ENCODE peak calls at places on chromosomes 2 and 18, in five cellular contexts. H, G, K, V and P are unnamed samples.

GRCh38 chr18:73923866-73924265 is 223.8 kb downstream of the FBXO15 start:
- DNase-seq in K (no peak), V (no peak), H (no peak), G (no peak), P (peak)

GRCh38 chr2:178514664-178515063 is 34.4 kb downstream of the PLEKHA3 start:
- DNase-seq in K (no peak), H (no peak), G (no peak), V (no peak), P (no peak)

GRCh38 chr2:29841386-29842004 is 79.9 kb downstream of the ALK start:
- DNase-seq in H (no peak), G (peak), V (peak), K (peak), P (no peak)

GRCh38 chr2:105521176-105521575 is 122.3 kb upstream of the FHL2 start:
- DNase-seq in K (peak), G (peak), H (no peak), V (no peak), P (no peak)

GRCh38 chr18:3810271-3810670 is 360.3 kb downstream of the TGIF1 start:
- DNase-seq in K (no peak), H (no peak), V (no peak), G (no peak), P (no peak)

GRCh38 chr18:79584491-79585394 is 94.9 kb upstream of the CTDP1 start:
- DNase-seq in G (no peak), V (no peak), H (peak), K (no peak), P (no peak)

GRCh38 chr18:59874166-59874565 is 25.6 kb upstream of the PMAIP1 start:
- DNase-seq in K (no peak), G (no peak), V (no peak), H (no peak), P (no peak)

GRCh38 chr18:78635093-78635800 is 344.4 kb upstream of the SALL3 start:
- DNase-seq in V (no peak), H (no peak), G (no peak), K (no peak), P (no peak)

GRCh38 chr18:45787346-45787745 is 38.1 kb upstream of the SIGLEC15 start:
- DNase-seq in K (no peak), G (no peak), H (no peak), V (no peak), P (peak)

GRCh38 chr18:55821219-55821618 is 233.2 kb upstream of the TCF4 start:
- DNase-seq in G (no peak), K (no peak), H (no peak), V (no peak), P (no peak)

GRCh38 chr2:9336534-9337354 is 86.6 kb downstream of the ITGB1BP1 start:
- DNase-seq in K (peak), G (no peak), V (peak), H (no peak), P (no peak)

GRCh38 chr2:70258532-70258875 is 567 bp downstream of the PCYOX1 start:
- DNase-seq in G (no peak), K (peak), V (peak), H (peak), P (no peak)

GRCh38 chr2:216727346-216728122 is 32.2 kb upstream of the IGFBP5 start:
- DNase-seq in K (no peak), G (no peak), V (no peak), H (no peak), P (no peak)

GRCh38 chr2:106642679-106643078 is 155.5 kb downstream of the CD8B2 start:
- DNase-seq in H (no peak), K (no peak), V (peak), G (no peak), P (no peak)

GRCh38 chr2:11553661-11554429 is 20.0 kb downstream of the GREB1 start:
- DNase-seq in H (peak), G (no peak), K (no peak), V (no peak), P (no peak)

GRCh38 chr2:162123806-162124758 is 28.0 kb downstream of the GCG start:
- DNase-seq in G (peak), V (peak), H (no peak), K (peak), P (no peak)

GRCh38 chr2:61425605-61426155 is 45.2 kb downstream of the USP34 start:
- DNase-seq in H (no peak), G (no peak), K (no peak), V (no peak), P (no peak)

GRCh38 chr18:62516242-62516641 is 6.6 kb upstream of the ZCCHC2 start:
- DNase-seq in K (no peak), G (no peak), V (no peak), H (no peak), P (no peak)

GRCh38 chr2:239354791-239355136 is 46.1 kb downstream of the HDAC4 start:
- DNase-seq in G (no peak), V (no peak), K (no peak), H (no peak), P (no peak)

GRCh38 chr2:240576036-240576435 is 7.8 kb downstream of the RNPEPL1 start:
- DNase-seq in G (no peak), H (peak), V (no peak), K (no peak), P (no peak)

GRCh38 chr2:230219419-230220331 is at the start of gene SP110:
- DNase-seq in K (peak), H (peak), G (peak), V (peak), P (peak)

GRCh38 chr2:210028178-210028577 is 25.7 kb downstream of the RPE start:
- DNase-seq in H (no peak), V (no peak), K (no peak), G (no peak), P (no peak)

GRCh38 chr2:143399679-143400078 is 270.5 kb downstream of the ARHGAP15 start:
- DNase-seq in G (no peak), H (no peak), V (no peak), K (no peak), P (no peak)

GRCh38 chr2:234939576-234939975 is 12.2 kb upstream of the SH3BP4 start:
- DNase-seq in V (no peak), K (no peak), H (no peak), G (no peak), P (no peak)

GRCh38 chr18:9902832-9903231 is 11.0 kb upstream of the VAPA start:
- DNase-seq in K (no peak), H (no peak), V (no peak), G (no peak), P (no peak)

GRCh38 chr2:205688417-205689200 is 6.3 kb downstream of the NRP2 start:
- DNase-seq in V (no peak), G (no peak), K (no peak), H (no peak), P (peak)

GRCh38 chr2:96816836-96817702 is 1.0 kb downstream of the CNNM3 start:
- DNase-seq in K (no peak), V (no peak), H (peak), G (no peak), P (no peak)

GRCh38 chr2:215973954-215974699 is 39.2 kb downstream of the MREG start:
- DNase-seq in H (no peak), G (no peak), K (no peak), V (no peak), P (no peak)

GRCh38 chr18:42338683-42339082 is 383.6 kb downstream of the PIK3C3 start:
- DNase-seq in G (no peak), H (no peak), V (no peak), K (no peak), P (no peak)
- TF ChIP-seq POLR2AphosphoS5 in G (no peak), H (no peak), V (no peak), K (no peak), P (no peak)

DNA sequence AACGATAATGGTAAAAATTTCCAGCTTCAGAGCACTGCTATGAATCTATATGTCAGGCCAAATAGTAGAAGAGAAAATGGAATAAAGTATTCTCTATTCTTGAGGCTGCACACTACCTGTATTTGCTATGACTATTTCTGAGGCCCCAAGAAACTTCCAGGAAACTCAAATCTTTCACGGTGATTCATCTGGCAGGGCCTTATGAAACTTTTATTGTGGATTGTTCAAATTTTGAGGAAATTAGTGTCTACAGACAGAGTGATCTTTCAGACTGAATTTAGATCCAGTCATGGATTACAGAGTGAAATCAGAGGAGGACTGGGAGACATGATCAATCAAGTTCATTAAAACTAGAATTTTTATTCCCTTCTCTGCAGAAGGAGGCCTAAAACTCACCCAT is 4.1 kb upstream of the VSNL1 start:
- DNase-seq in H (no peak), G (no peak), V (no peak), K (no peak), P (no peak)
- H3K27ac ChIP-seq in H (no peak), G (no peak), V (no peak), K (no peak), P (no peak)

GRCh38 chr2:219637842-219638185 is 10.4 kb downstream of the SLC4A3 start:
- DNase-seq in V (no peak), G (no peak), H (no peak), K (no peak), P (no peak)

GRCh38 chr2:219639356-219639755 is 11.9 kb downstream of the SLC4A3 start:
- DNase-seq in G (no peak), V (no peak), H (peak), K (peak), P (no peak)

GRCh38 chr2:219636941-219637841 is 9.8 kb downstream of the SLC4A3 start:
- DNase-seq in K (no peak), G (no peak), H (no peak), V (no peak), P (no peak)

GRCh38 chr2:219638948-219639341 is 11.5 kb downstream of the SLC4A3 start:
- DNase-seq in V (no peak), H (no peak), K (no peak), G (no peak), P (no peak)

DNA sequence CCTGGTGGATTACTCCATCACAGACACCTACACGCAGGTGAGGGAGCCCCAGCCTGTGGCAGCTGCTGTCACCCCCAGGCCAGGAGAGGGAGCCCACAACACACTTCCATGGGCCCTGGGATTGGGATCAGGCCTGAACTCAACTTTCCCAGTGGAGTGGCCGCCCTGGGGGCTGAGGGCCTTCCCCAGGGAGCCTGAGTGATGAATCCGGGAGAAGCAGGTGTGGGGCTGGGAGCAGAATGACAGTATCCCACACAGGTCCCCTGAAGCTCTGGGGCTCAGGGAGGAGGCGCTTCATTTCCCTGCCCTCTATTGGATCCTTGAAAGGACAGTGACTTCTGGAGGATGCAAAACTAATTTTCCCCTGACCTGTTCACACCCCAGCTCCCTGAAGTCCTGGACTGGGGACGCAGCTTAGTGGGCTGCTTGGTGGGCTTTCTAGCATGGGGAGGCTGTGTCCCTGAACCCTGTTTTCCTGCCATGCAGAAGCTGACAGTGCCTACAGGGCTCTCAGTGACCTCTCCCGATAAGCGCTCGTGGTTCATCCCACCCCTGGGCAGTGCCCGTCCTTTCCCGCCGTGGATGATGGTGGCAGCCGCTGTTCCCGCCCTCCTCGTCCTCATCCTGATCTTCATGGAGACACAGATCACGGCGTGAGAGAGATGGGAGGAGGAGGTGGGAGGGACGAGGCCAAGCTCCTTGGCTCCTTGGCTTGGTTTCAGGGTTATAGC is 11.0 kb downstream of the SLC4A3 start:
- DNase-seq in V (no peak), K (no peak), G (no peak), H (no peak), P (no peak)
- TF ChIP-seq CTCF in V (no peak), K (peak), G (no peak), H (no peak), P (no peak)

GRCh38 chr2:85771486-85771885 is 17.7 kb downstream of the ATOH8 start:
- DNase-seq in G (no peak), V (no peak), H (no peak), K (no peak), P (no peak)

GRCh38 chr2:85772019-85772745 is 18.4 kb downstream of the ATOH8 start:
- DNase-seq in G (peak), K (no peak), H (peak), V (peak), P (peak)

GRCh38 chr2:85770369-85770768 is 16.6 kb downstream of the ATOH8 start:
- DNase-seq in V (no peak), K (no peak), G (no peak), H (no peak), P (no peak)

GRCh38 chr2:85769987-85770362 is 16.2 kb downstream of the ATOH8 start:
- DNase-seq in H (no peak), K (no peak), V (no peak), G (no peak), P (no peak)

DNA sequence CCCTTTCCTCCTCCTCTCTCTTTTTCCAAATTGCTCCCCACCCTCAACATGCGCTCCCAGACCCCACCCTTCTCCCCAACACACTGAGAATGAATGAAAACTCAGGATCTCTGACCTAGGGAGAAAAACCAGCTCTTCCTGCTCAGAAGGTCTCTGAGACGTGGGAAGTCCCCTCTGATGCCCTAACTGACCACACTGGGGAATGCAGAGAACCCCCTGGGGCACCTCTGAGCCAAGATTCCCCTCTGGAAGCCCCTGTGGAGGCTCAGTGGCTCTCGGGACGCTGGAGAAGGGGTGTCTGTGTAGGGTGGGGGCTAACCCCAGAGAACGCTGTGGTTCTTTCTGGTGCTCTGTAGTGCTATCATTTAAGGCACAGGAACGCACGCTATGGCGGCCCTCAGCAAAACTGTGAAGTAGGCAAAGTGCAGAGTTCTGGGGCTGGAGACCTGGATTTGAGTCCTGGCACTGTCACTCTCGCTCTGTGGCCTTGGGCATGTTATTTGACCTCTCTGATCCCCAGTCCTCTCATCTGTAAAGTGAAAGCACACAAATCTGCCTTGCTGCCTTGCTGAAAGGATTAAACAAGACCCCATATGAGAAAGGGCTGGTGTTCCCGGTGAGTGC is 17.1 kb downstream of the ATOH8 start:
- DNase-seq in V (no peak), G (no peak), H (no peak), K (no peak), P (no peak)
- TF ChIP-seq POLR2AphosphoS5 in V (no peak), G (no peak), H (no peak), K (no peak), P (no peak)

DNA sequence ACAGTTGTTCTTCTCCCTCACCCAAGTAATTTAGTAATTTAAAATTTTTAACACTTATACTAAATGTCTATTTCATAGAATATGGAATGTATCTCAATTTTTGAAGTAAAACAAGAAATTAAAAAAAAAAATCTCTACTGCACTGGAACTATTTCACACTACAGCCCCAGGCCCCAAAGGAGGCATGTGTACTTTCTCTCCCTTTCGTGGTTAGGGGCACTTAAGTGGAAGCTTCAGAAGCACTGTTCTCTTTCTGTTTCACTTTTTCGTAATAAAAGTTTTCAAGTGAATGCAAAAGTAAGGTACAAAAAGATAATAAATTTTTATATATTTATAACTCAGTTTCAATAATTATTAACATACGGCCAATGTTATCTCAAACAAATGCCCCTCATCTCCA is 123.9 kb upstream of the STON1 start:
- DNase-seq in G (no peak), V (no peak), K (no peak), H (no peak), P (no peak)
- H3K27ac ChIP-seq in G (no peak), V (no peak), K (no peak), H (no peak), P (no peak)

GRCh38 chr2:73956211-73956865 is 28.4 kb upstream of the TET3 start:
- DNase-seq in V (no peak), H (no peak), K (no peak), G (no peak), P (no peak)
- TF ChIP-seq CTCF in V (no peak), H (no peak), K (no peak), G (peak), P (no peak)